ENCODE peak calls at places on chromosomes 5 and 9, in six cellular contexts. One of them, this sample, is unnamed.
A peak's percentile ranks its signal among the peaks of the same experiment; 100 is the strongest.

GRCh38 chr9:128987800-128988199 is 40.3 kb downstream of the NUP188 start:
- DNase-seq in tibial artery: peak; percentile 81
- DNase-seq in nucleus accumbens: no peak
- DNase-seq in AG20443: peak; percentile 87
- DNase-seq in CD8-positive, alpha-beta T cell: no peak
- DNase-seq in activated CD8-positive, alpha-beta T cell treated with anti-CD3 and anti-CD28 coated beads, Interleukin-2, amount 10 ng/mL, durations not matched to agents 7 days and 5 days: no peak
- DNase-seq in this sample: no peak

GRCh38 chr5:74394924-74395880 is 245.3 kb downstream of the ENC1 start:
- DNase-seq in AG20443: no peak
- DNase-seq in nucleus accumbens: no peak
- DNase-seq in activated CD8-positive, alpha-beta T cell treated with anti-CD3 and anti-CD28 coated beads, Interleukin-2, amount 10 ng/mL, durations not matched to agents 7 days and 5 days: no peak
- DNase-seq in CD8-positive, alpha-beta T cell: no peak
- DNase-seq in tibial artery: no peak
- DNase-seq in this sample: no peak

GRCh38 chr5:77175235-77175634 is 35.2 kb upstream of the PDE8B start:
- DNase-seq in nucleus accumbens: no peak
- DNase-seq in AG20443: no peak
- DNase-seq in tibial artery: no peak
- DNase-seq in activated CD8-positive, alpha-beta T cell treated with anti-CD3 and anti-CD28 coated beads, Interleukin-2, amount 10 ng/mL, durations not matched to agents 7 days and 5 days: no peak
- DNase-seq in CD8-positive, alpha-beta T cell: no peak
- DNase-seq in this sample: no peak

GRCh38 chr9:96556701-96557461 is 62.8 kb downstream of the CDC14B start:
- DNase-seq in nucleus accumbens: peak; percentile 13
- DNase-seq in AG20443: peak; percentile 39
- DNase-seq in CD8-positive, alpha-beta T cell: no peak
- DNase-seq in activated CD8-positive, alpha-beta T cell treated with anti-CD3 and anti-CD28 coated beads, Interleukin-2, amount 10 ng/mL, durations not matched to agents 7 days and 5 days: no peak
- DNase-seq in tibial artery: peak; percentile 80
- DNase-seq in this sample: no peak

GRCh38 chr5:144048254-144048856 is 122.1 kb downstream of the YIPF5 start:
- DNase-seq in AG20443: peak; percentile 59
- DNase-seq in tibial artery: no peak
- DNase-seq in nucleus accumbens: no peak
- DNase-seq in CD8-positive, alpha-beta T cell: no peak
- DNase-seq in activated CD8-positive, alpha-beta T cell treated with anti-CD3 and anti-CD28 coated beads, Interleukin-2, amount 10 ng/mL, durations not matched to agents 7 days and 5 days: no peak
- DNase-seq in this sample: no peak

GRCh38 chr9:99962685-99963261 is 56.3 kb downstream of the STX17 start:
- DNase-seq in CD8-positive, alpha-beta T cell: no peak
- DNase-seq in activated CD8-positive, alpha-beta T cell treated with anti-CD3 and anti-CD28 coated beads, Interleukin-2, amount 10 ng/mL, durations not matched to agents 7 days and 5 days: no peak
- DNase-seq in nucleus accumbens: no peak
- DNase-seq in tibial artery: no peak
- DNase-seq in AG20443: no peak
- DNase-seq in this sample: no peak

GRCh38 chr5:15959560-15960164 is 219.9 kb downstream of the MARCHF11 start:
- DNase-seq in nucleus accumbens: no peak
- DNase-seq in CD8-positive, alpha-beta T cell: no peak
- DNase-seq in AG20443: no peak
- DNase-seq in activated CD8-positive, alpha-beta T cell treated with anti-CD3 and anti-CD28 coated beads, Interleukin-2, amount 10 ng/mL, durations not matched to agents 7 days and 5 days: no peak
- DNase-seq in tibial artery: no peak
- DNase-seq in this sample: no peak

GRCh38 chr9:135480071-135480941 is 724 bp downstream of the PPP1R26 start:
- DNase-seq in CD8-positive, alpha-beta T cell: no peak
- DNase-seq in nucleus accumbens: no peak
- DNase-seq in tibial artery: no peak
- DNase-seq in activated CD8-positive, alpha-beta T cell treated with anti-CD3 and anti-CD28 coated beads, Interleukin-2, amount 10 ng/mL, durations not matched to agents 7 days and 5 days: no peak
- DNase-seq in AG20443: peak; percentile 82
- DNase-seq in this sample: no peak

GRCh38 chr9:72753261-72753893 is 199.5 kb downstream of the ALDH1A1 start:
- DNase-seq in AG20443: peak; percentile 35
- DNase-seq in CD8-positive, alpha-beta T cell: no peak
- DNase-seq in nucleus accumbens: no peak
- DNase-seq in activated CD8-positive, alpha-beta T cell treated with anti-CD3 and anti-CD28 coated beads, Interleukin-2, amount 10 ng/mL, durations not matched to agents 7 days and 5 days: no peak
- DNase-seq in tibial artery: no peak
- DNase-seq in this sample: no peak

GRCh38 chr5:178421128-178421527 is 169.1 kb downstream of the COL23A1 start:
- DNase-seq in activated CD8-positive, alpha-beta T cell treated with anti-CD3 and anti-CD28 coated beads, Interleukin-2, amount 10 ng/mL, durations not matched to agents 7 days and 5 days: no peak
- DNase-seq in tibial artery: no peak
- DNase-seq in nucleus accumbens: no peak
- DNase-seq in CD8-positive, alpha-beta T cell: no peak
- DNase-seq in AG20443: no peak
- DNase-seq in this sample: no peak

GRCh38 chr5:5158472-5158895 is 18.4 kb downstream of the ADAMTS16 start:
- DNase-seq in AG20443: no peak
- DNase-seq in CD8-positive, alpha-beta T cell: no peak
- DNase-seq in tibial artery: no peak
- DNase-seq in nucleus accumbens: no peak
- DNase-seq in activated CD8-positive, alpha-beta T cell treated with anti-CD3 and anti-CD28 coated beads, Interleukin-2, amount 10 ng/mL, durations not matched to agents 7 days and 5 days: no peak
- DNase-seq in this sample: no peak

GRCh38 chr9:107266624-107267369 is 16.3 kb upstream of the RAD23B start:
- DNase-seq in AG20443: no peak
- DNase-seq in nucleus accumbens: no peak
- DNase-seq in CD8-positive, alpha-beta T cell: no peak
- DNase-seq in activated CD8-positive, alpha-beta T cell treated with anti-CD3 and anti-CD28 coated beads, Interleukin-2, amount 10 ng/mL, durations not matched to agents 7 days and 5 days: no peak
- DNase-seq in tibial artery: no peak
- DNase-seq in this sample: no peak

GRCh38 chr5:53418844-53419243 is 61.6 kb upstream of the FST start:
- DNase-seq in activated CD8-positive, alpha-beta T cell treated with anti-CD3 and anti-CD28 coated beads, Interleukin-2, amount 10 ng/mL, durations not matched to agents 7 days and 5 days: no peak
- DNase-seq in CD8-positive, alpha-beta T cell: no peak
- DNase-seq in nucleus accumbens: no peak
- DNase-seq in AG20443: peak; percentile 45
- DNase-seq in tibial artery: no peak
- DNase-seq in this sample: no peak

GRCh38 chr5:165805756-165806155 is 2300.3 kb downstream of the MAT2B start:
- DNase-seq in nucleus accumbens: no peak
- DNase-seq in tibial artery: no peak
- DNase-seq in activated CD8-positive, alpha-beta T cell treated with anti-CD3 and anti-CD28 coated beads, Interleukin-2, amount 10 ng/mL, durations not matched to agents 7 days and 5 days: no peak
- DNase-seq in AG20443: no peak
- DNase-seq in CD8-positive, alpha-beta T cell: no peak
- DNase-seq in this sample: no peak

GRCh38 chr5:140246378-140247122 is 56.4 kb downstream of the PFDN1 start:
- DNase-seq in tibial artery: no peak
- DNase-seq in nucleus accumbens: no peak
- DNase-seq in activated CD8-positive, alpha-beta T cell treated with anti-CD3 and anti-CD28 coated beads, Interleukin-2, amount 10 ng/mL, durations not matched to agents 7 days and 5 days: no peak
- DNase-seq in AG20443: peak; percentile 86
- DNase-seq in CD8-positive, alpha-beta T cell: no peak
- DNase-seq in this sample: peak; percentile 80

This sample was measured in right atrium auricular region.